ENCODE peak calls at places on chromosomes 11 and 22, in four cellular contexts. One of them, this sample, is unnamed.

GRCh38 chr11:295351-296205 is 3.7 kb downstream of the IFITM5 start:
- DNase-seq in HCT116: no peak
- DNase-seq in left colon: no peak
- DNase-seq in Calu3: no peak
- DNase-seq in this sample: no peak

GRCh38 chr22:17786435-17787158 is 12.3 kb upstream of the BID start:
- DNase-seq in left colon: peak
- DNase-seq in HCT116: no peak
- DNase-seq in Calu3: no peak
- DNase-seq in this sample: peak

GRCh38 chr11:47257518-47258316 is at the start of gene NR1H3:
- DNase-seq in Calu3: peak
- DNase-seq in HCT116: no peak
- DNase-seq in left colon: peak
- DNase-seq in this sample: peak

GRCh38 chr22:23834830-23835772 is 3.7 kb downstream of the DERL3 start:
- DNase-seq in HCT116: no peak
- DNase-seq in left colon: no peak
- DNase-seq in Calu3: no peak
- DNase-seq in this sample: no peak

GRCh38 chr22:50325444-50326224 is 1.2 kb downstream of the DENND6B start:
- DNase-seq in HCT116: no peak
- DNase-seq in Calu3: no peak
- DNase-seq in left colon: no peak
- DNase-seq in this sample: no peak

GRCh38 chr11:58524232-58525036 is 16.5 kb upstream of the OR5B21 start:
- DNase-seq in HCT116: peak
- DNase-seq in left colon: no peak
- DNase-seq in Calu3: peak
- DNase-seq in this sample: peak

GRCh38 chr11:34659096-34659733 is 38.3 kb downstream of the EHF start:
- DNase-seq in Calu3: no peak
- DNase-seq in HCT116: no peak
- DNase-seq in left colon: no peak
- DNase-seq in this sample: no peak

GRCh38 chr11:104853276-104853675 is 45.0 kb downstream of the CASP12 start:
- DNase-seq in left colon: no peak
- DNase-seq in Calu3: no peak
- DNase-seq in HCT116: no peak
- DNase-seq in this sample: no peak

GRCh38 chr22:46613606-46613997 is 6.6 kb upstream of the GRAMD4 start:
- DNase-seq in HCT116: no peak
- DNase-seq in Calu3: peak
- DNase-seq in left colon: no peak
- DNase-seq in this sample: no peak

GRCh38 chr11:36436084-36436483 is 74.0 kb downstream of the TRAF6 start:
- DNase-seq in Calu3: no peak
- DNase-seq in HCT116: no peak
- DNase-seq in left colon: no peak
- DNase-seq in this sample: no peak

GRCh38 chr11:92251980-92252379 is 27.4 kb downstream of the FAT3 start:
- DNase-seq in Calu3: no peak
- DNase-seq in HCT116: no peak
- DNase-seq in left colon: no peak
- DNase-seq in this sample: no peak

GRCh38 chr11:122681731-122682130 is 26.2 kb downstream of the UBASH3B start:
- DNase-seq in HCT116: no peak
- DNase-seq in Calu3: no peak
- DNase-seq in left colon: no peak
- DNase-seq in this sample: no peak

GRCh38 chr11:112024178-112024777 is 930 bp upstream of the DLAT start:
- DNase-seq in HCT116: no peak
- DNase-seq in left colon: no peak
- DNase-seq in Calu3: no peak
- DNase-seq in this sample: no peak

GRCh38 chr11:117610045-117610444 is 187.0 kb downstream of the DSCAML1 start:
- DNase-seq in left colon: no peak
- DNase-seq in HCT116: no peak
- DNase-seq in Calu3: peak
- DNase-seq in this sample: no peak

GRCh38 chr11:61602775-61603569 is 22.1 kb upstream of the SYT7 start:
- DNase-seq in Calu3: peak
- DNase-seq in left colon: peak
- DNase-seq in HCT116: peak
- DNase-seq in this sample: no peak